ENCODE peak calls at places on chromosomes 1 and 21, in seven cellular contexts. One of them, this sample, is unnamed.

GRCh38 chr1:36864182-36865079 is 169.9 kb downstream of the GRIK3 start:
- DNase-seq in retinal pigment epithelial cell: no peak
- DNase-seq in lower lobe of right lung: peak
- DNase-seq in astrocyte: no peak
- DNase-seq in coronary artery: no peak
- DNase-seq in GM12878: no peak
- DNase-seq in endodermal cell: peak
- DNase-seq in this sample: peak

GRCh38 chr1:32647308-32648134 is 2.8 kb downstream of the ZBTB8OS start:
- DNase-seq in astrocyte: no peak
- DNase-seq in retinal pigment epithelial cell: no peak
- DNase-seq in lower lobe of right lung: no peak
- DNase-seq in coronary artery: no peak
- DNase-seq in endodermal cell: no peak
- DNase-seq in GM12878: no peak
- DNase-seq in this sample: peak

GRCh38 chr1:236395780-236396664 is 1.9 kb downstream of the EDARADD start:
- DNase-seq in lower lobe of right lung: no peak
- DNase-seq in GM12878: no peak
- DNase-seq in endodermal cell: no peak
- DNase-seq in retinal pigment epithelial cell: no peak
- DNase-seq in coronary artery: no peak
- DNase-seq in astrocyte: no peak
- DNase-seq in this sample: no peak

GRCh38 chr21:35226302-35226701 is 177.2 kb upstream of the RUNX1 start:
- DNase-seq in endodermal cell: peak
- DNase-seq in coronary artery: no peak
- DNase-seq in lower lobe of right lung: no peak
- DNase-seq in GM12878: no peak
- DNase-seq in retinal pigment epithelial cell: no peak
- DNase-seq in astrocyte: peak
- DNase-seq in this sample: no peak

GRCh38 chr1:235073331-235073967 is 55.2 kb downstream of the TOMM20 start:
- DNase-seq in coronary artery: no peak
- DNase-seq in lower lobe of right lung: peak
- DNase-seq in retinal pigment epithelial cell: no peak
- DNase-seq in GM12878: no peak
- DNase-seq in endodermal cell: no peak
- DNase-seq in astrocyte: no peak
- DNase-seq in this sample: no peak

GRCh38 chr1:30310966-30311742 is 412.2 kb downstream of the MATN1 start:
- DNase-seq in astrocyte: no peak
- DNase-seq in lower lobe of right lung: no peak
- DNase-seq in endodermal cell: no peak
- DNase-seq in GM12878: no peak
- DNase-seq in retinal pigment epithelial cell: no peak
- DNase-seq in coronary artery: peak
- DNase-seq in this sample: no peak

GRCh38 chr1:204523605-204524215 is 7.5 kb downstream of the MDM4 start:
- DNase-seq in retinal pigment epithelial cell: no peak
- DNase-seq in GM12878: no peak
- DNase-seq in coronary artery: no peak
- DNase-seq in lower lobe of right lung: no peak
- DNase-seq in endodermal cell: peak
- DNase-seq in astrocyte: no peak
- DNase-seq in this sample: no peak

GRCh38 chr1:2201062-2201461 is 6.5 kb upstream of the FAAP20 start:
- DNase-seq in GM12878: no peak
- DNase-seq in retinal pigment epithelial cell: no peak
- DNase-seq in endodermal cell: no peak
- DNase-seq in lower lobe of right lung: no peak
- DNase-seq in astrocyte: no peak
- DNase-seq in coronary artery: no peak
- DNase-seq in this sample: no peak

GRCh38 chr21:37208056-37208705 is 59.0 kb downstream of the VPS26C start:
- DNase-seq in endodermal cell: no peak
- DNase-seq in lower lobe of right lung: peak
- DNase-seq in GM12878: peak
- DNase-seq in coronary artery: peak
- DNase-seq in retinal pigment epithelial cell: no peak
- DNase-seq in astrocyte: no peak
- DNase-seq in this sample: peak

GRCh38 chr1:183139281-183139942 is 46.7 kb upstream of the LAMC2 start:
- DNase-seq in coronary artery: no peak
- DNase-seq in GM12878: no peak
- DNase-seq in astrocyte: peak
- DNase-seq in endodermal cell: no peak
- DNase-seq in retinal pigment epithelial cell: no peak
- DNase-seq in lower lobe of right lung: no peak
- DNase-seq in this sample: no peak

GRCh38 chr1:102191723-102192122 is 195.0 kb upstream of the OLFM3 start:
- DNase-seq in GM12878: peak
- DNase-seq in retinal pigment epithelial cell: peak
- DNase-seq in lower lobe of right lung: no peak
- DNase-seq in coronary artery: no peak
- DNase-seq in endodermal cell: peak
- DNase-seq in astrocyte: no peak
- DNase-seq in this sample: peak

GRCh38 chr21:15063081-15063820 is 1.5 kb downstream of the NRIP1 start:
- DNase-seq in lower lobe of right lung: no peak
- DNase-seq in retinal pigment epithelial cell: no peak
- DNase-seq in endodermal cell: peak
- DNase-seq in coronary artery: no peak
- DNase-seq in GM12878: no peak
- DNase-seq in astrocyte: peak
- DNase-seq in this sample: no peak

GRCh38 chr21:15061747-15062146 is 3.1 kb downstream of the NRIP1 start:
- DNase-seq in endodermal cell: no peak
- DNase-seq in retinal pigment epithelial cell: no peak
- DNase-seq in astrocyte: no peak
- DNase-seq in coronary artery: no peak
- DNase-seq in GM12878: no peak
- DNase-seq in lower lobe of right lung: no peak
- DNase-seq in this sample: no peak

GRCh38 chr21:15061284-15061683 is 3.5 kb downstream of the NRIP1 start:
- DNase-seq in lower lobe of right lung: no peak
- DNase-seq in astrocyte: no peak
- DNase-seq in GM12878: no peak
- DNase-seq in coronary artery: no peak
- DNase-seq in retinal pigment epithelial cell: no peak
- DNase-seq in endodermal cell: no peak
- DNase-seq in this sample: no peak

GRCh38 chr21:15063821-15064575 is 802 bp downstream of the NRIP1 start:
- DNase-seq in endodermal cell: peak
- DNase-seq in astrocyte: peak
- DNase-seq in lower lobe of right lung: peak
- DNase-seq in coronary artery: peak
- DNase-seq in GM12878: no peak
- DNase-seq in retinal pigment epithelial cell: no peak
- DNase-seq in this sample: no peak

DNA sequence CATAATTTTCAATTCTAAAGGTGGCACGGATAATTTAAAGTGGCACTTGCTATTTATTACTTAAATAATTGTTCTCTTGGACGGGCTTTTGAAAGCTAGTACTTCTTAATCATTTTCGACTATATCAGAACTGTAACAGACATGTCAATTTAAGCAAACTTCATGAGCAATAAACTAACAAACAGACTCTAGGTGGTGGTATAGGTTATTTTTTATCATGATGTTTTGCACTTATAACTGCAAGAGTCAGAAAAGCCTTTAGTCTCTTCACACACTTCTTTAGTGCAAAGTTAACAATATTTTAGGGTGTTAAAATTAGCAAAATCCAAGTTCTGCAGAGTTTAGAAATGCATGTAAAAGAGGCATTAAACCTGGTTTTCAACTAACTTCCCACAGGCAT is 2.2 kb downstream of the NRIP1 start:
- DNase-seq in lower lobe of right lung: no peak
- DNase-seq in astrocyte: no peak
- DNase-seq in GM12878: no peak
- DNase-seq in coronary artery: no peak
- DNase-seq in endodermal cell: no peak
- DNase-seq in retinal pigment epithelial cell: no peak
- DNase-seq in this sample: peak
- TF ChIP-seq CTCF in lower lobe of right lung: peak
- TF ChIP-seq CTCF in astrocyte: no peak
- TF ChIP-seq CTCF in GM12878: no peak
- TF ChIP-seq CTCF in coronary artery: no peak
- TF ChIP-seq CTCF in endodermal cell: no peak
- TF ChIP-seq CTCF in retinal pigment epithelial cell: no peak
- TF ChIP-seq CTCF in this sample: no peak

DNA sequence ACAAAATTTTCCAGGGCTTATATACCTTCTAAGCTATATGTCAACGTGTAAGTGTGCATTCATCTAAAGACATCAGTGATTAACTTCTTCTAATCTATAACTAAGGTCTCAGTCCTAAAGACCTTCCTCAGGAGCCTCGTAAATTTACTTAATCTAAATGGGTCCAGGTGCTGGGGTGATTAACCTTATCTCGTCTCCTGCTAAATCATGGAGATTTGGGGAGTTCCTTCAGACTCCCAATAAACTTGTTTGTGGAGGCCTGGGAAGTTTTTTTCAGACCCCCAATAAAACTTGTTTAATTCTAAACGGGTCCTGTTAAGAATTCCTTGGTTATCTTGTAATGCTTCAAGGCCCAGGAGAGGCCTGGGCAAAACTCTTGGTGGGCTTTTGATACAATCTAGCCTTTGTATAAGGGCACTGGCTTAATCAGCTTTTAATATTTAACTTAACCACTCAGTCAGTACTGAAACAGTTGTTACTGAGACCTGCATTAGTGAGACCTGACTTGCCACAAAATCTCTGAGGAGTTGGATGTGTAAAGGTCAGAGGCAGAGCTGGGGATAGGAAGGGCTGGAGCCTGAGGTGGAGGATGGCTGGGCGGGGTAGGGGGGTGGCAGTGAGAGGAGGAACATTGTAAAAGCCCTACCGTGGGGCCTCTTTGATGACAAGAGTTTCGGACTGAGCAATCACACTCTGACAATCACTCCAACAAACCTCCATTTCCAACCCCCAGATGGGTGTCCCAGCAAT is 6.2 kb upstream of the HMGCS2 start:
- DNase-seq in retinal pigment epithelial cell: no peak
- DNase-seq in astrocyte: no peak
- DNase-seq in lower lobe of right lung: no peak
- DNase-seq in endodermal cell: no peak
- DNase-seq in coronary artery: no peak
- DNase-seq in GM12878: no peak
- DNase-seq in this sample: no peak
- H3K4me3 ChIP-seq in retinal pigment epithelial cell: no peak
- H3K4me3 ChIP-seq in astrocyte: no peak
- H3K4me3 ChIP-seq in lower lobe of right lung: no peak
- H3K4me3 ChIP-seq in endodermal cell: peak
- H3K4me3 ChIP-seq in coronary artery: no peak
- H3K4me3 ChIP-seq in GM12878: no peak
- H3K4me3 ChIP-seq in this sample: no peak

GRCh38 chr1:150560011-150560438 is 10.8 kb downstream of the ADAMTSL4 start:
- DNase-seq in retinal pigment epithelial cell: no peak
- DNase-seq in coronary artery: peak
- DNase-seq in endodermal cell: peak
- DNase-seq in astrocyte: no peak
- DNase-seq in lower lobe of right lung: peak
- DNase-seq in GM12878: no peak
- DNase-seq in this sample: peak

GRCh38 chr1:150561830-150562367 is 12.7 kb downstream of the ADAMTSL4 start:
- DNase-seq in coronary artery: peak
- DNase-seq in astrocyte: peak
- DNase-seq in GM12878: no peak
- DNase-seq in retinal pigment epithelial cell: peak
- DNase-seq in endodermal cell: peak
- DNase-seq in lower lobe of right lung: peak
- DNase-seq in this sample: peak

GRCh38 chr1:150562384-150563339 is 13.5 kb downstream of the ADAMTSL4 start:
- DNase-seq in astrocyte: no peak
- DNase-seq in endodermal cell: peak
- DNase-seq in coronary artery: peak
- DNase-seq in GM12878: peak
- DNase-seq in lower lobe of right lung: no peak
- DNase-seq in retinal pigment epithelial cell: no peak
- DNase-seq in this sample: peak

GRCh38 chr1:150560576-150560975 is 11.4 kb downstream of the ADAMTSL4 start:
- DNase-seq in endodermal cell: no peak
- DNase-seq in GM12878: no peak
- DNase-seq in astrocyte: no peak
- DNase-seq in retinal pigment epithelial cell: no peak
- DNase-seq in coronary artery: peak
- DNase-seq in lower lobe of right lung: no peak
- DNase-seq in this sample: no peak

GRCh38 chr1:150560986-150561829 is 12.0 kb downstream of the ADAMTSL4 start:
- DNase-seq in lower lobe of right lung: peak
- DNase-seq in endodermal cell: peak
- DNase-seq in astrocyte: peak
- DNase-seq in coronary artery: peak
- DNase-seq in GM12878: no peak
- DNase-seq in retinal pigment epithelial cell: peak
- DNase-seq in this sample: peak
- TF ChIP-seq CTCF in lower lobe of right lung: peak
- TF ChIP-seq CTCF in endodermal cell: peak
- TF ChIP-seq CTCF in astrocyte: peak
- TF ChIP-seq CTCF in coronary artery: peak
- TF ChIP-seq CTCF in GM12878: peak
- TF ChIP-seq CTCF in retinal pigment epithelial cell: peak
- TF ChIP-seq CTCF in this sample: peak

GRCh38 chr1:207925210-207925609 is 14.3 kb upstream of the CD34 start:
- DNase-seq in lower lobe of right lung: no peak
- DNase-seq in GM12878: no peak
- DNase-seq in astrocyte: no peak
- DNase-seq in retinal pigment epithelial cell: no peak
- DNase-seq in endodermal cell: peak
- DNase-seq in coronary artery: no peak
- DNase-seq in this sample: no peak

GRCh38 chr1:207922554-207922953 is 11.6 kb upstream of the CD34 start:
- DNase-seq in lower lobe of right lung: no peak
- DNase-seq in astrocyte: no peak
- DNase-seq in GM12878: no peak
- DNase-seq in retinal pigment epithelial cell: no peak
- DNase-seq in coronary artery: no peak
- DNase-seq in endodermal cell: no peak
- DNase-seq in this sample: no peak

GRCh38 chr1:207923561-207923960 is 12.6 kb upstream of the CD34 start:
- DNase-seq in endodermal cell: peak
- DNase-seq in lower lobe of right lung: no peak
- DNase-seq in retinal pigment epithelial cell: no peak
- DNase-seq in GM12878: no peak
- DNase-seq in astrocyte: no peak
- DNase-seq in coronary artery: no peak
- DNase-seq in this sample: no peak

GRCh38 chr1:207920481-207921050 is 9.6 kb upstream of the CD34 start:
- DNase-seq in coronary artery: no peak
- DNase-seq in GM12878: no peak
- DNase-seq in endodermal cell: no peak
- DNase-seq in retinal pigment epithelial cell: no peak
- DNase-seq in lower lobe of right lung: no peak
- DNase-seq in astrocyte: no peak
- DNase-seq in this sample: no peak

DNA sequence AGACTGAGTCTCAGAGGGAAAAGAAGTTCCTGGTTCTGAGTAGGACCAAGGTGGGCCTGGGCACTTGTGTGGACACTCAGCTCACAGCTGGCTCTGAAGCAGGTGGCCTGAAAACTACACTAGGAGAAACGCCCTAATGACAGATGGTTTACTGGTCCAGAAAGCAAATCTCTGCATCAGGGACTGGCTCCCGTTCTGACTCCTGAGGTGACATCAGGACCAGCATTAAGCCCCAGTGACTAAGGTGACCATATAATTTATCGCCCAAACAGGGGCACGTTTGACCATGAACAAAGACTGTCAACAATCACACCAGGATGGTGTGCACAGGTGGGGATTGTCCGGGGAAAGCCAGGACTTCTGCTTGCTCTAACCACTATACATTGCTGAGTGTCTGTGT is 12.2 kb upstream of the CD34 start:
- DNase-seq in astrocyte: no peak
- DNase-seq in coronary artery: no peak
- DNase-seq in retinal pigment epithelial cell: no peak
- DNase-seq in endodermal cell: no peak
- DNase-seq in GM12878: no peak
- DNase-seq in lower lobe of right lung: no peak
- DNase-seq in this sample: no peak
- H3K4me3 ChIP-seq in astrocyte: no peak
- H3K4me3 ChIP-seq in coronary artery: no peak
- H3K4me3 ChIP-seq in retinal pigment epithelial cell: no peak
- H3K4me3 ChIP-seq in endodermal cell: no peak
- H3K4me3 ChIP-seq in GM12878: no peak
- H3K4me3 ChIP-seq in lower lobe of right lung: no peak
- H3K4me3 ChIP-seq in this sample: no peak

This sample was measured in GM12865.